ENCODE peak calls at places on chromosomes 6 and 20, in nine cellular contexts. I is Calu3; T is HFFc6; M is CD8-positive, alpha-beta T cell; R is SK-N-SH; Z is GM13977; G is epithelial cell of proximal tubule; J is PC-3; L is upper lobe of right lung. S is an unnamed sample.

GRCh38 chr6:14436593-14436992 is 319.0 kb downstream of the CD83 start:
- DNase-seq in I (no peak), T (no peak), M (no peak), R (no peak), Z (no peak), G (no peak), J (no peak), L (no peak), S (no peak)

GRCh38 chr20:46293084-46293483 is 15.2 kb downstream of the CDH22 start:
- DNase-seq in I (no peak), T (peak), M (no peak), R (no peak), Z (no peak), G (no peak), J (peak), L (no peak), S (no peak)

GRCh38 chr20:45337367-45338120 is 10.7 kb downstream of the SDC4 start:
- DNase-seq in I (peak), T (peak), M (no peak), R (no peak), Z (no peak), G (no peak), J (peak), L (peak), S (no peak)

GRCh38 chr6:88641178-88641903 is 322.1 kb downstream of the RNGTT start:
- DNase-seq in I (no peak), T (no peak), M (no peak), R (no peak), Z (peak), G (no peak), J (no peak), L (no peak), S (peak)

GRCh38 chr6:25883991-25884390 is 9.9 kb upstream of the SLC17A3 start:
- DNase-seq in I (peak), T (peak), M (no peak), R (no peak), Z (no peak), G (peak), J (no peak), L (no peak), S (no peak)

GRCh38 chr6:44956426-44956825 is 371.7 kb upstream of the RUNX2 start:
- DNase-seq in I (no peak), T (no peak), M (no peak), R (no peak), Z (no peak), G (no peak), J (no peak), L (no peak), S (no peak)

GRCh38 chr6:110337481-110337880 is 20.7 kb downstream of the METTL24 start:
- DNase-seq in I (no peak), T (no peak), M (no peak), R (no peak), Z (no peak), G (no peak), J (no peak), L (no peak), S (no peak)

GRCh38 chr6:151617539-151617938 is 123.7 kb downstream of the CCDC170 start:
- DNase-seq in I (no peak), T (no peak), M (no peak), R (no peak), Z (no peak), G (no peak), J (peak), L (no peak), S (no peak)

GRCh38 chr6:161406633-161407032 is 132.8 kb upstream of the AGPAT4 start:
- DNase-seq in I (no peak), T (no peak), M (no peak), R (no peak), Z (no peak), G (peak), J (peak), L (no peak), S (no peak)

GRCh38 chr20:57589728-57590484 is 29.0 kb downstream of the PCK1 start:
- DNase-seq in I (no peak), T (no peak), M (no peak), R (no peak), Z (no peak), G (no peak), J (no peak), L (no peak), S (no peak)

GRCh38 chr6:24227556-24227955 is 101.5 kb downstream of the NRSN1 start:
- DNase-seq in I (no peak), T (no peak), M (no peak), R (no peak), Z (no peak), G (no peak), J (no peak), L (no peak), S (no peak)

GRCh38 chr20:58747400-58747672 is 54.7 kb downstream of the NPEPL1 start:
- DNase-seq in I (no peak), T (no peak), M (no peak), R (no peak), Z (no peak), G (no peak), J (no peak), L (no peak), S (no peak)

GRCh38 chr6:43180985-43181384 is 1.0 kb upstream of the CUL9 start:
- DNase-seq in I (no peak), T (no peak), M (no peak), R (no peak), Z (no peak), G (no peak), J (no peak), L (no peak), S (no peak)

GRCh38 chr6:111642463-111643158 is 36.9 kb upstream of the TRAF3IP2 start:
- DNase-seq in I (peak), T (peak), M (no peak), R (peak), Z (peak), G (peak), J (peak), L (peak), S (peak)

GRCh38 chr20:20546402-20546801 is 166.0 kb downstream of the RALGAPA2 start:
- DNase-seq in I (no peak), T (no peak), M (no peak), R (no peak), Z (no peak), G (no peak), J (no peak), L (no peak), S (no peak)

GRCh38 chr6:77633993-77634392 is 18.8 kb upstream of the MEI4 start:
- DNase-seq in I (no peak), T (no peak), M (no peak), R (no peak), Z (no peak), G (no peak), J (no peak), L (no peak), S (no peak)

GRCh38 chr6:7201732-7202541 is 94.2 kb downstream of the RREB1 start:
- DNase-seq in I (no peak), T (no peak), M (no peak), R (no peak), Z (peak), G (no peak), J (no peak), L (peak), S (peak)

GRCh38 chr6:169650959-169651292 is 50.9 kb downstream of the WDR27 start:
- DNase-seq in I (no peak), T (no peak), M (no peak), R (no peak), Z (no peak), G (no peak), J (no peak), L (no peak), S (no peak)

GRCh38 chr20:12414446-12415274 is 497.0 kb downstream of the BTBD3 start:
- DNase-seq in I (no peak), T (no peak), M (no peak), R (peak), Z (no peak), G (no peak), J (peak), L (no peak), S (no peak)

GRCh38 chr6:155273438-155273837 is 9.6 kb downstream of the CLDN20 start:
- DNase-seq in I (no peak), T (peak), M (no peak), R (peak), Z (no peak), G (peak), J (no peak), L (no peak), S (no peak)

GRCh38 chr20:48797275-48797825 is 30.4 kb downstream of the PREX1 start:
- DNase-seq in I (no peak), T (no peak), M (no peak), R (no peak), Z (no peak), G (no peak), J (no peak), L (peak), S (no peak)

GRCh38 chr6:107539849-107540464 is 50.0 kb downstream of the SOBP start:
- DNase-seq in I (no peak), T (no peak), M (no peak), R (no peak), Z (no peak), G (peak), J (no peak), L (no peak), S (no peak)

GRCh38 chr6:32972353-32973143 is 4.2 kb downstream of the BRD2 start:
- DNase-seq in I (no peak), T (no peak), M (peak), R (peak), Z (peak), G (no peak), J (no peak), L (peak), S (no peak)

GRCh38 chr20:25490656-25491445 is 83.4 kb downstream of the GINS1 start:
- DNase-seq in I (no peak), T (no peak), M (no peak), R (no peak), Z (no peak), G (no peak), J (no peak), L (no peak), S (no peak)

GRCh38 chr20:47304287-47304686 is 52.2 kb downstream of the ZMYND8 start:
- DNase-seq in I (no peak), T (peak), M (no peak), R (peak), Z (no peak), G (no peak), J (peak), L (peak), S (no peak)
- TF ChIP-seq CTCF in I (no peak), T (peak), M (no peak), R (peak), Z (no peak), G (no peak), J (peak), L (peak), S (no peak)

GRCh38 chr20:4817230-4817671 is 95.5 kb downstream of the PRND start:
- DNase-seq in I (peak), T (peak), M (no peak), R (no peak), Z (no peak), G (peak), J (peak), L (no peak), S (no peak)
- TF ChIP-seq CTCF in I (peak), T (peak), M (no peak), R (no peak), Z (no peak), G (peak), J (peak), L (no peak), S (no peak)

DNA sequence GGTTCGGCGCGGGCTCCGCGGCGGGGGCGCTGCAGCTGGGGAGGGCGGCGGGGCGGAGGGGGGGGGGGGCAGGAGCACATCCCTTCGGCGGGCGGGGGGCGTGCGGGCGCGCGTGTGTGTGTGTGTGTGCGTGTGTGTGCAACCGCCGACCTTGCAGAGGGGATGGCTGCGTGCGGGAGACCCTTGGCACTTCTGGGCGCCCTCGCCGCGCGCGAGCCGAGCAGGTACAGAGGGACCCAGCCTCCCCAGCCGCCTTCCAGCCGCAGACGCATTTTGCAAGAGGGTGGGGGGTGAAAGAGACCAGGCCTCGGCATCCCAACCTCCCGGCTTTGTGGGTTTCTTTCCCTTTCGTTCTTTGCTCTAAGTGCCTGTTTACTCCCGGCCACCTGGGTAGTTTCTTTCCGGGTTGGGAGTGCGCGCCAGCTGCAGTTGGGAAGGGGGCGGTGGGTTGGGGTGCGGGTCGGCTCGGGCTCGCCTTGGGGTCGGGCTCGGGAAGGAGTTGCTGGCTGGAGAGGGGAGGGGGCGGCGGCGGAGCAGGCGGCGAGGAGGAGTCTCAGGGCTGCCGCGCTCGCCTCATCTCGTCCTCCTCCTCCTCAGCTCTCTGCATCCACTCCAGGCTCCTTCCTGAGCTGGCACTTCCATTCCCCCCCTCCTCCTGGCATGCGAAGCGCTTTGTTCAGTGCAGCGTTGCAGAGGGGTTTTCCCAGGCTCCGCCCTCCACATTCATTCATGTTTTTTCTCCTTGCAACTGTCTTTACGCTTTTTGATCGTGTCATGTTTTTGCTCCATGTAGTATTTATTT is 655 bp downstream of the HIVEP1 start:
- DNase-seq in I (peak), T (peak), M (peak), R (peak), Z (peak), G (peak), J (peak), L (peak), S (peak)
- TF ChIP-seq CTCF in I (no peak), T (no peak), M (no peak), R (no peak), Z (no peak), G (no peak), J (no peak), L (no peak), S (no peak)

GRCh38 chr6:131063028-131063763 is at the start of gene EPB41L2:
- DNase-seq in I (peak), T (peak), M (peak), R (peak), Z (peak), G (peak), J (peak), L (peak), S (peak)
- TF ChIP-seq CTCF in I (peak), T (peak), M (peak), R (peak), Z (no peak), G (no peak), J (no peak), L (peak), S (no peak)